ENCODE peak calls at places on chromosomes 4 and X, in seven cellular contexts. O is substantia nigra, U is GM12878, N is psoas muscle, B is colonic mucosa, Q is cardiac muscle cell, P is Karpas-422. W is an unnamed sample.

GRCh38 chrX:20857746-20858145 is 516.5 kb upstream of the CNKSR2 start:
- DNase-seq in P (no peak), B (no peak), O (peak; percentile 12), U (no peak), N (no peak), Q (no peak), W (peak; percentile 49)

GRCh38 chrX:110450050-110450449 is 91.4 kb downstream of the RTL9 start:
- DNase-seq in O (peak; percentile 57), B (peak; percentile 78), Q (peak; percentile 91), U (peak; percentile 20), N (peak; percentile 56), P (peak; percentile 88), W (peak; percentile 66)

GRCh38 chrX:41333744-41333993 is 293 bp upstream of the DDX3X start:
- DNase-seq in O (no peak), Q (peak; percentile 73), P (peak; percentile 96), U (peak; percentile 91), B (no peak), N (peak; percentile 82), W (no peak)

GRCh38 chrX:123967497-123967896 is 6.0 kb downstream of the STAG2 start:
- DNase-seq in B (no peak), Q (no peak), U (no peak), O (no peak), N (no peak), P (no peak), W (no peak)

GRCh38 chr4:158722291-158722916 is 792 bp downstream of the PPID start:
- DNase-seq in Q (peak; percentile 38), U (peak; percentile 9), B (peak; percentile 46), O (no peak), P (peak; percentile 75), N (no peak), W (no peak)

GRCh38 chr4:26252349-26252748 is 68.5 kb upstream of the RBPJ start:
- DNase-seq in P (no peak), Q (no peak), N (no peak), B (no peak), U (peak; percentile 27), O (no peak), W (no peak)

GRCh38 chrX:48468693-48469691 is 1.1 kb downstream of the SLC38A5 start:
- DNase-seq in B (peak; percentile 43), Q (no peak), O (no peak), P (no peak), U (no peak), N (no peak), W (no peak)

GRCh38 chr4:25454491-25454890 is 77.4 kb downstream of the ANAPC4 start:
- DNase-seq in P (no peak), U (no peak), B (no peak), O (no peak), Q (no peak), N (no peak), W (no peak)

DNA sequence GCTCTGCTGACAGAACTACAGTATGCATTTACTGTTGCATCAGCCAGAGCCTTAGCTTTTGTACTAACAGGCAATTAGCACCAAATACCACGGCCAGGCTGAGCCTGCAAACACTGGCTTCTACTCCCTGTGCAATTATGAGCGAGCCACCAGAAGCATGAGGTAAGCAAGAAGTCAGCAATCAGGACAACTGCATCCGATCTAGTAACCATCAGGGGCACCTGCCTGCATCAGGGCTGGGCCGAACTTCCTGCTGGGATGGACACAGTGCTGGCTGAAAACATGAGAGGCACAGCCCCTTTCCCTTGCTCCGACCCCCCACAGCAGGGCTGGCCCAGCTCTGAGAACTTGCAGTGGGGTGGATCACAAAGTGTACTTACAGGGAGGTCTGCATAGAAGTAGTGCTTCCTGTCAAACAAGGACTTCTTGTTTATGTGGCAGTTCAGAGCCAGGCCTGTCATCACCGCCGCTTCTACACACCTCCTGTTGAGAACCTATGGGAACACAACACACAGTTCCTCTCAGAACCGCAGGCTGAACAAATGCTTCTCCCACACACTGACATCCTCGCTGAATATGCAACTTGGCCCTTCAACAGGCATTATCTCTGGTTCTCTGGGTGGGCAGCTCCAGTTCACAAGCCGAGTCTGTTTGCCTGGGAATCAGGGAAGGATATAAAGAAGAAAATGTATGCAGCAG is 41.6 kb downstream of the GATB start:
- DNase-seq in B (no peak), N (no peak), O (no peak), Q (peak; percentile 71), U (no peak), P (no peak), W (no peak)
- H3K27ac ChIP-seq in B (no peak overlapping the region), N (no peak overlapping the region), O (peak overlapping the region; percentile 14), Q (peak overlapping the region; percentile 55), U (no peak overlapping the region), P (no peak overlapping the region), W (peak overlapping the region; percentile 28)

DNA sequence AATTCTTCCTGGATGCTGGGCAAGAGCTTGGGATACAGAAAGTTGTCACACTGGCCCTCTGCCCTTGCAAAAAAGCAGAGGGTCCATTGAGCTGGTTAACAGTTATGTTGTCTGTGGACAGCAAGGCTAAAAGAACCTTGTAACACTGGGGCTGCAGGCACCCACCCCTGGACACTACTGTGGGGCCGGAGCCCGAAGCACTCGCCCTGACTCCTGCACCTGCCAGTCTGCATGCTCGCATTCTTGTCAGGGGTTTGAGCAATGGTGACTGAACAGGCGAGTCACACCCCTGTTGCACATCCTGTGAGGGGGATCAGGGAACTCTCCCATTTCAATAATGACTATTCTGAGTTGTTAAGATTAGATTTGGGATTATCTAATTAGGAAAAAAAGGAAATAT is 23.6 kb downstream of the ADH4 start:
- DNase-seq in Q (no peak), U (no peak), P (no peak), N (no peak), B (no peak), O (no peak), W (no peak)
- H3K27ac ChIP-seq in Q (no peak overlapping the region), U (no peak overlapping the region), P (no peak overlapping the region), N (no peak overlapping the region), B (no peak overlapping the region), O (no peak overlapping the region), W (no peak overlapping the region)

GRCh38 chr4:105630670-105631655 is 77.5 kb downstream of the INTS12 start:
- DNase-seq in Q (no peak), U (no peak), P (no peak), N (no peak), B (no peak), O (no peak), W (no peak)

GRCh38 chr4:105634402-105634801 is 74.1 kb downstream of the INTS12 start:
- DNase-seq in U (no peak), N (no peak), P (no peak), Q (no peak), O (no peak), B (no peak), W (no peak)

GRCh38 chr4:105631818-105632400 is 76.6 kb downstream of the INTS12 start:
- DNase-seq in O (no peak), N (no peak), U (no peak), B (no peak), Q (no peak), P (no peak), W (no peak)

GRCh38 chr4:105632599-105632998 is 75.9 kb downstream of the INTS12 start:
- DNase-seq in B (no peak), O (no peak), N (no peak), U (no peak), P (no peak), Q (no peak), W (no peak)

GRCh38 chr4:105633241-105633640 is 75.2 kb downstream of the INTS12 start:
- DNase-seq in Q (no peak), U (no peak), O (no peak), B (no peak), N (no peak), P (no peak), W (no peak)
- H3K27ac ChIP-seq in Q (no peak overlapping the region), U (no peak overlapping the region), O (no peak overlapping the region), B (no peak overlapping the region), N (no peak overlapping the region), P (no peak overlapping the region), W (no peak overlapping the region)

DNA sequence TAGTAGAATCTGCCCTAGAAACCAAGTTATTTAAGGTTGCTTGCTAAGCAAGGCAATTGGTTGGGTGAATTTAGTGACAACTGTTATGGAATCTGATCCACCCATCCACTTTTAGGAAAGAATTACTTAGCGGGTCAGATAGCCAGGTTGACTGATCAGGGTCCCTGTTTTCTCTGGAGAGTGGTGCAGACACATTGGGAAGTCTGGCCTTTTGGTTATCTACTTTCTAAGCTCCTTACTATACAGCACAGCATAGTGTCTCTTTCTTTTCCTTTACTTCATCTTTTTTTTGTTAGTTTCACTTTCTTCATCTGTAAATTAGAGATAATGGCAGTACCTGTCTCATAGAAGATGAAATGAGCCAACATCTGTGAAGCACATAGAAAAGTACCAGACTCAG is 7.4 kb downstream of the HERC3 start:
- DNase-seq in O (no peak), N (no peak), P (no peak), U (no peak), B (no peak), Q (no peak), W (no peak)
- H3K27ac ChIP-seq in O (no peak overlapping the region), N (peak overlapping the region; percentile 50), P (no peak overlapping the region), U (no peak overlapping the region), B (no peak overlapping the region), Q (peak overlapping the region; percentile 90), W (no peak overlapping the region)

GRCh38 chrX:10099411-10099810 is 57.4 kb upstream of the CLCN4 start:
- DNase-seq in B (no peak), P (peak; percentile 29), Q (no peak), U (no peak), O (no peak), N (no peak), W (no peak)
- H3K27ac ChIP-seq in B (no peak overlapping the region), P (no peak overlapping the region), Q (no peak overlapping the region), U (no peak overlapping the region), O (peak overlapping the region; percentile 78), N (no peak overlapping the region), W (peak overlapping the region; percentile 74)

GRCh38 chr4:184387351-184387750 is 87.0 kb downstream of the IRF2 start:
- DNase-seq in U (no peak), P (peak; percentile 84), Q (no peak), O (no peak), N (no peak), B (no peak), W (no peak)

GRCh38 chr4:184384056-184384809 is 90.1 kb downstream of the IRF2 start:
- DNase-seq in O (no peak), B (peak; percentile 63), Q (peak; percentile 28), N (no peak), U (peak; percentile 92), P (peak; percentile 80), W (no peak)

GRCh38 chr4:184384810-184385557 is 89.4 kb downstream of the IRF2 start:
- DNase-seq in U (no peak), P (peak; percentile 69), O (no peak), B (no peak), Q (no peak), N (no peak), W (no peak)

GRCh38 chr4:184386271-184386781 is 88.0 kb downstream of the IRF2 start:
- DNase-seq in O (no peak), P (peak; percentile 73), U (no peak), Q (no peak), B (peak; percentile 85), N (no peak), W (no peak)

DNA sequence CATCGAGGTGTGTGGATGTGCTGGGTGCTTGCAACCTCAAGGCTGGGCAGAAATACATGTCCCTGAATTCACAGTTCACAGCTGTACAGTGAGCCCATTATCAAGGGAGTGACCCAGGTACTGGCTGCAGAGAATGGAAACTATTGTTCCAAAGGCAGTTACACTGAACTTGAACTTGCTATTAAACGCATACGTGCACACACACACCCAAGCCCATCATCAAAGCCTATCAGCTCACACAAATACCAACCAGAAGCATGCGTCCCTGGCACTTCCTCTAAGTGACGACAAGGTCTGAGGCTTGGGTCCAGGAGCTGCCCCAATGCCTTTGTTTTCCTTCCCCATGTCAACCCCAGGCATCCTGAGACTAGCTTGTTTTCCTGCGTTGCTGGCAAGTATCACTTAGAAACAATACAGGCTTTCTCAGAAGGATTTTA is 88.6 kb downstream of the IRF2 start:
- DNase-seq in B (peak; percentile 90), N (no peak), O (no peak), Q (no peak), P (peak; percentile 75), U (no peak), W (no peak)
- H3K27ac ChIP-seq in B (peak overlapping the region; percentile 92), N (peak overlapping the region; percentile 82), O (peak overlapping the region; percentile 59), Q (no peak overlapping the region), P (peak overlapping the region; percentile 99), U (no peak overlapping the region), W (peak overlapping the region; percentile 18)

GRCh38 chr4:5141802-5142201 is 90.5 kb downstream of the STK32B start:
- DNase-seq in U (no peak), Q (no peak), P (no peak), B (no peak), N (no peak), O (no peak), W (no peak)
- H3K27ac ChIP-seq in U (no peak overlapping the region), Q (no peak overlapping the region), P (no peak overlapping the region), B (no peak overlapping the region), N (no peak overlapping the region), O (no peak overlapping the region), W (no peak overlapping the region)

W was measured in caudate nucleus.